ENCODE peak calls at places on chromosomes 16 and 17, in five cellular contexts. V is CD8-positive, alpha-beta T cell; G is WTC11; B is psoas muscle; Z is cardiac muscle cell. J is an unnamed sample.

GRCh38 chr17:63035271-63035670 is 69.2 kb downstream of the TANC2 start:
- DNase-seq in V (no peak), G (no peak), B (no peak), Z (no peak), J (no peak)

GRCh38 chr16:51542856-51543510 is 391.9 kb upstream of the SALL1 start:
- DNase-seq in V (no peak), G (no peak), B (no peak), Z (no peak), J (peak; percentile 47)

GRCh38 chr17:74643826-74644225 is 20.3 kb upstream of the CD300E start:
- DNase-seq in V (no peak), G (no peak), B (no peak), Z (no peak), J (no peak)

GRCh38 chr16:28041615-28042014 is 21.9 kb downstream of the GSG1L start:
- DNase-seq in V (no peak), G (no peak), B (no peak), Z (no peak), J (no peak)

GRCh38 chr17:22300731-22301352 is 608.5 kb downstream of the KCNJ18 start:
- DNase-seq in V (no peak), G (no peak), B (no peak), Z (no peak), J (no peak)

GRCh38 chr17:36877001-36877400 is 60.3 kb upstream of the LHX1 start:
- DNase-seq in V (no peak), G (no peak), B (no peak), Z (no peak), J (no peak)

GRCh38 chr16:56576585-56577299 is 11.9 kb downstream of the MT4 start:
- DNase-seq in V (peak; percentile 84), G (peak; percentile 90), B (peak; percentile 85), Z (peak; percentile 49), J (peak; percentile 63)

GRCh38 chr17:78870621-78871020 is 30.0 kb upstream of the USP36 start:
- DNase-seq in V (no peak), G (no peak), B (peak; percentile 40), Z (no peak), J (no peak)

GRCh38 chr16:28930652-28931051 is 1.1 kb upstream of the CD19 start:
- DNase-seq in V (no peak), G (no peak), B (no peak), Z (no peak), J (no peak)

GRCh38 chr17:64005734-64006167 is 7.6 kb downstream of the PRR29 start:
- DNase-seq in V (no peak), G (no peak), B (peak; percentile 60), Z (no peak), J (no peak)

GRCh38 chr16:70653809-70654771 is 7.7 kb downstream of the IL34 start:
- DNase-seq in V (peak; percentile 79), G (peak; percentile 89), B (peak; percentile 82), Z (peak; percentile 79), J (peak; percentile 85)

GRCh38 chr17:72359274-72359673 is 238.5 kb downstream of the SOX9 start:
- DNase-seq in V (no peak), G (no peak), B (no peak), Z (no peak), J (no peak)

GRCh38 chr17:79078476-79079190 is 4.0 kb downstream of the ENGASE start:
- DNase-seq in V (no peak), G (no peak), B (peak; percentile 23), Z (no peak), J (no peak)

GRCh38 chr17:45238155-45238774 is 16.6 kb downstream of the FMNL1 start:
- DNase-seq in V (no peak), G (no peak), B (no peak), Z (no peak), J (no peak)

GRCh38 chr16:86046901-86047300 is 147.9 kb downstream of the IRF8 start:
- DNase-seq in V (no peak), G (no peak), B (no peak), Z (no peak), J (no peak)

GRCh38 chr17:4968916-4969550 is 1.4 kb upstream of the SPAG7 start:
- DNase-seq in V (no peak), G (no peak), B (peak; percentile 63), Z (no peak), J (peak; percentile 28)

GRCh38 chr16:77457046-77457445 is 22.2 kb upstream of the ADAMTS18 start:
- DNase-seq in V (no peak), G (no peak), B (no peak), Z (no peak), J (no peak)

GRCh38 chr16:30675133-30675532 is 16.9 kb downstream of the FBRS start:
- DNase-seq in V (no peak), G (no peak), B (no peak), Z (no peak), J (no peak)

GRCh38 chr17:18241229-18241871 is 15.9 kb downstream of the LLGL1 start:
- DNase-seq in V (no peak), G (peak; percentile 39), B (no peak), Z (no peak), J (no peak)

GRCh38 chr17:2691069-2691871 is 20.3 kb downstream of the CLUH start:
- DNase-seq in V (no peak), G (no peak), B (no peak), Z (no peak), J (no peak)

GRCh38 chr17:40463122-40463550 is 19.9 kb downstream of the IGFBP4 start:
- DNase-seq in V (no peak), G (no peak), B (no peak), Z (no peak), J (peak; percentile 47)

GRCh38 chr17:31148205-31148604 is 53.4 kb downstream of the NF1 start:
- DNase-seq in V (no peak), G (no peak), B (no peak), Z (no peak), J (no peak)

GRCh38 chr17:34980681-34981537 is 597 bp downstream of the LIG3 start:
- DNase-seq in V (peak; percentile 76), G (peak; percentile 59), B (peak; percentile 82), Z (peak; percentile 76), J (peak; percentile 66)

GRCh38 chr16:87202346-87202745 is 114.8 kb downstream of the C16orf95 start:
- DNase-seq in V (no peak), G (no peak), B (no peak), Z (no peak), J (no peak)

GRCh38 chr17:835263-835662 is 53.1 kb downstream of the MRM3 start:
- DNase-seq in V (no peak), G (no peak), B (no peak), Z (peak; percentile 35), J (no peak)

GRCh38 chr17:5121186-5121841 is 5.5 kb downstream of the USP6 start:
- DNase-seq in V (no peak), G (no peak), B (no peak), Z (no peak), J (no peak)

GRCh38 chr17:36972186-36972686 is 23.5 kb downstream of the AATF start:
- DNase-seq in V (no peak), G (no peak), B (no peak), Z (no peak), J (no peak)

GRCh38 chr17:50560931-50561750 is 626 bp downstream of the CACNA1G start:
- DNase-seq in V (no peak), G (peak; percentile 42), B (no peak), Z (peak; percentile 56), J (peak; percentile 55)

GRCh38 chr17:40371261-40371929 is 6.9 kb upstream of the GJD3 start:
- DNase-seq in V (no peak), G (no peak), B (no peak), Z (no peak), J (no peak)

GRCh38 chr16:81861503-81861902 is 82.4 kb downstream of the PLCG2 start:
- DNase-seq in V (no peak), G (no peak), B (no peak), Z (no peak), J (no peak)

GRCh38 chr16:49513040-49513439 is 139.4 kb downstream of the C16orf78 start:
- DNase-seq in V (no peak), G (peak; percentile 58), B (peak; percentile 73), Z (no peak), J (no peak)

GRCh38 chr16:25063865-25064264 is 47.7 kb upstream of the LCMT1 start:
- DNase-seq in V (no peak), G (no peak), B (no peak), Z (peak; percentile 15), J (no peak)

GRCh38 chr17:80456465-80457235 is 19.8 kb downstream of the NPTX1 start:
- DNase-seq in V (no peak), G (no peak), B (peak; percentile 90), Z (no peak), J (no peak)

GRCh38 chr17:48484850-48485249 is 46.0 kb downstream of the HOXB1 start:
- DNase-seq in V (no peak), G (no peak), B (no peak), Z (no peak), J (no peak)

GRCh38 chr16:72291531-72291981 is 119.6 kb upstream of the PMFBP1 start:
- DNase-seq in V (no peak), G (no peak), B (no peak), Z (no peak), J (no peak)

GRCh38 chr16:17133851-17134250 is 336.9 kb downstream of the XYLT1 start:
- DNase-seq in V (no peak), G (no peak), B (no peak), Z (no peak), J (no peak)

GRCh38 chr17:58338454-58338841 is 9.9 kb upstream of the TSPOAP1 start:
- DNase-seq in V (no peak), G (no peak), B (no peak), Z (no peak), J (no peak)
- TF ChIP-seq CTCF in V (no peak), G (no peak), B (no peak), Z (no peak), J (no peak)

GRCh38 chr16:54633943-54634362 is 296.7 kb upstream of the IRX5 start:
- DNase-seq in V (no peak), G (peak; percentile 53), B (no peak), Z (peak; percentile 44), J (peak; percentile 24)
- TF ChIP-seq CTCF in V (no peak), G (peak; percentile 27), B (peak; percentile 45), Z (peak; percentile 50), J (peak; percentile 54)

DNA sequence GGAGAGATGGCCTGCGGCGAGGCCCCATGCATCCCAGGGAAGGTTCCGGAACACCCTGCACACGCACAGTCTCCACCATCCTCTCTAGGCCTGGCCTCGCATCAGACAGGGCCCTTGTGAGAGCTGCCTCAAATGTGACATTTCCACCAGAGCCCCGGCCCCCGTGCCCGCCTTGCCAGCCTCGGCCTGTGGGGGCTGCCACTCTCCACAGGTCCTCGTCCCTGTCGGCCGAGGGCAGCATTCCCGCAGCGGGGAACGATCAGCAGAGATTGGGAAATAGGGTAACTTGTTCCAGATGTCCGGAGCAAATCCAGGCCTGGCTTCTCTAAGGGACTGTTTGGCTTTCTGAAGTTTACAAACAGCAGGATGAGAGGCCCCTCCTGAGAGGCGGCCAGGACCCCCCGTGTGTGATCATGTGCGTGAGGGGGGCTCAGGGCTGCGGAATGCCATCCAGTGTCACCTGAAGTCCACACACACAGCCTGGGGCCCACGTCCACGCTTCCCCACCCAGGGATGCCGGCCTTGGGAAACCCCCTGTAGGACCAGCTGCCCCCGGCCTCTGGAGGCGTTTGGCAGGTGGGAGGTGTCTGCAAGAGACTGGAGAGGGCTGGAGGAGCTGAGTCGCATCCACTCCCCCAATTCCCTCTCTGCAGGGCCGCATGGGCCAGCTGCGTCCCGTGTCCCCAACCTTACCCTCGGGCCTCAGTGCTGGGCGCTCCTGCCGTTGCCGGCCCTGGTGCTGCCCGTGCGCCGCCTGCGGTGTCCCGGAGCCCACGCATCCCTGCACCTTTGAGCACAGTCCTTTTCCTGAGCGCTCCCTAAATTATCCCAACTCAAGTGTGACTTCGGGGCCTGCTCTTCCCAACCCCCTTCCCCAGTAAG is 70.4 kb downstream of the ZDHHC7 start:
- DNase-seq in V (no peak), G (no peak), B (peak; percentile 70), Z (no peak), J (no peak)
- TF ChIP-seq CTCF in V (no peak), G (no peak), B (no peak), Z (peak; percentile 3), J (no peak)

GRCh38 chr16:75432828-75433731 is at the start of gene CFDP1:
- DNase-seq in V (peak; percentile 96), G (peak; percentile 97), B (peak; percentile 98), Z (peak; percentile 98), J (peak; percentile 96)
- TF ChIP-seq CTCF in V (no peak), G (no peak), B (no peak), Z (no peak), J (no peak)

J was measured in nephron progenitor cell.